ENCODE peak calls at places on chromosome 2, in six cellular contexts. A is GM20000, R is HS-5, V is fibroblast of pulmonary artery, Z is DMS 273 treated with DMSO at 0.1 percent for 48 hours, W is anterior cingulate cortex. O is an unnamed sample.
A peak's percentile ranks its signal among the peaks of the same experiment; 100 is the strongest.

GRCh38 chr2:186862869-186863709 is 14.1 kb upstream of the ZSWIM2 start:
- DNase-seq in A (peak; percentile 29), Z (no peak), R (peak; percentile 63), V (peak; percentile 75), W (no peak), O (peak; percentile 45)

GRCh38 chr2:56465491-56465890 is 281.7 kb downstream of the CCDC85A start:
- DNase-seq in Z (no peak), A (no peak), W (no peak), V (peak; percentile 4), R (peak; percentile 3), O (no peak)

GRCh38 chr2:40165503-40165867 is 286.4 kb downstream of the SLC8A1 start:
- DNase-seq in R (no peak), A (no peak), Z (no peak), V (peak; percentile 23), W (no peak), O (no peak)

GRCh38 chr2:190277234-190278112 is 42.2 kb downstream of the HIBCH start:
- DNase-seq in Z (peak; percentile 14), W (no peak), V (peak; percentile 71), A (peak; percentile 5), R (peak; percentile 36), O (no peak)

GRCh38 chr2:106095478-106096392 is 98.4 kb downstream of the UXS1 start:
- DNase-seq in W (no peak), A (no peak), Z (no peak), V (no peak), R (no peak), O (no peak)

GRCh38 chr2:149743842-149744468 is 156.4 kb upstream of the MMADHC start:
- DNase-seq in Z (peak; percentile 29), A (no peak), V (peak; percentile 85), R (peak; percentile 97), W (no peak), O (peak; percentile 81)

GRCh38 chr2:182824759-182825143 is 41.7 kb downstream of the FRZB start:
- DNase-seq in W (no peak), R (no peak), A (no peak), Z (no peak), V (no peak), O (no peak)

GRCh38 chr2:54770211-54770610 is 46.7 kb downstream of the EML6 start:
- DNase-seq in R (no peak), A (no peak), V (no peak), Z (no peak), W (no peak), O (no peak)

GRCh38 chr2:25523060-25523459 is 150.3 kb downstream of the DTNB start:
- DNase-seq in V (no peak), Z (no peak), A (no peak), W (no peak), R (no peak), O (no peak)

GRCh38 chr2:42438685-42439084 is 55.1 kb downstream of the KCNG3 start:
- DNase-seq in Z (no peak), A (no peak), V (no peak), R (no peak), W (no peak), O (no peak)

GRCh38 chr2:207854484-207855386 is 85.0 kb upstream of the FZD5 start:
- DNase-seq in R (peak; percentile 79), A (no peak), V (peak; percentile 20), Z (no peak), W (no peak), O (no peak)

GRCh38 chr2:73823916-73824523 is 4.7 kb upstream of the STAMBP start:
- DNase-seq in V (peak; percentile 95), Z (peak; percentile 35), W (no peak), R (peak; percentile 54), A (peak; percentile 68), O (peak; percentile 35)

O was measured in NCI-H524.